ENCODE peak calls at places on chromosomes 16 and 17, in four cellular contexts. One of them, this sample, is unnamed.

GRCh38 chr16:85136705-85137322 is 24.5 kb upstream of the CIBAR2 start:
- DNase-seq in aorta: no peak
- DNase-seq in PC-9: no peak
- DNase-seq in HCT116: no peak
- DNase-seq in this sample: peak; percentile 52

GRCh38 chr17:46072998-46073397 is 73.9 kb downstream of the STH start:
- DNase-seq in aorta: no peak
- DNase-seq in PC-9: no peak
- DNase-seq in HCT116: no peak
- DNase-seq in this sample: no peak

GRCh38 chr16:85503642-85504224 is 109.4 kb upstream of the GSE1 start:
- DNase-seq in PC-9: no peak
- DNase-seq in HCT116: no peak
- DNase-seq in aorta: no peak
- DNase-seq in this sample: no peak

GRCh38 chr17:66167189-66167815 is 24.6 kb downstream of the CEP112 start:
- DNase-seq in PC-9: no peak
- DNase-seq in HCT116: no peak
- DNase-seq in aorta: no peak
- DNase-seq in this sample: no peak

GRCh38 chr17:1070411-1070810 is 73.5 kb downstream of the TIMM22 start:
- DNase-seq in HCT116: no peak
- DNase-seq in aorta: peak; percentile 68
- DNase-seq in PC-9: no peak
- DNase-seq in this sample: no peak

GRCh38 chr17:64771980-64772844 is 110.1 kb upstream of the SMURF2 start:
- DNase-seq in aorta: no peak
- DNase-seq in PC-9: no peak
- DNase-seq in HCT116: no peak
- DNase-seq in this sample: no peak

GRCh38 chr17:8052256-8053252 is 13.7 kb downstream of the ALOX15B start:
- DNase-seq in PC-9: no peak
- DNase-seq in HCT116: no peak
- DNase-seq in aorta: peak; percentile 32
- DNase-seq in this sample: no peak

GRCh38 chr16:75305364-75306101 is 54.1 kb upstream of the BCAR1 start:
- DNase-seq in HCT116: peak; percentile 100
- DNase-seq in PC-9: peak; percentile 85
- DNase-seq in aorta: peak; percentile 90
- DNase-seq in this sample: peak; percentile 40

GRCh38 chr17:40500709-40501108 is 714 bp downstream of the TNS4 start:
- DNase-seq in HCT116: no peak
- DNase-seq in PC-9: no peak
- DNase-seq in aorta: peak; percentile 46
- DNase-seq in this sample: no peak

GRCh38 chr17:29835438-29836351 is 94.3 kb downstream of the SSH2 start:
- DNase-seq in aorta: no peak
- DNase-seq in HCT116: no peak
- DNase-seq in PC-9: no peak
- DNase-seq in this sample: no peak

GRCh38 chr16:75193730-75194444 is 13.1 kb downstream of the CTRB2 start:
- DNase-seq in aorta: peak; percentile 33
- DNase-seq in PC-9: no peak
- DNase-seq in HCT116: no peak
- DNase-seq in this sample: no peak

GRCh38 chr16:27318399-27319256 is 4.9 kb downstream of the IL4R start:
- DNase-seq in PC-9: peak; percentile 63
- DNase-seq in aorta: peak; percentile 69
- DNase-seq in HCT116: no peak
- DNase-seq in this sample: peak; percentile 47

GRCh38 chr17:16584273-16584995 is 15.4 kb upstream of the ZNF287 start:
- DNase-seq in aorta: peak; percentile 98
- DNase-seq in PC-9: peak; percentile 95
- DNase-seq in HCT116: no peak
- DNase-seq in this sample: peak; percentile 94

GRCh38 chr16:27398894-27399853 is 2.8 kb upstream of the IL21R start:
- DNase-seq in HCT116: no peak
- DNase-seq in PC-9: no peak
- DNase-seq in aorta: no peak
- DNase-seq in this sample: no peak

GRCh38 chr17:29390856-29391631 is 881 bp downstream of the TAOK1 start:
- DNase-seq in PC-9: peak; percentile 7
- DNase-seq in HCT116: no peak
- DNase-seq in aorta: peak; percentile 77
- DNase-seq in this sample: peak; percentile 22

GRCh38 chr16:49737541-49737940 is 118.4 kb downstream of the ZNF423 start:
- DNase-seq in aorta: no peak
- DNase-seq in PC-9: no peak
- DNase-seq in HCT116: no peak
- DNase-seq in this sample: no peak

GRCh38 chr17:13353590-13353989 is 248.1 kb downstream of the HS3ST3A1 start:
- DNase-seq in HCT116: no peak
- DNase-seq in aorta: no peak
- DNase-seq in PC-9: no peak
- DNase-seq in this sample: peak; percentile 28

GRCh38 chr17:35540589-35541404 is 3.3 kb upstream of the SLFN12L start:
- DNase-seq in PC-9: peak; percentile 3
- DNase-seq in aorta: no peak
- DNase-seq in HCT116: no peak
- DNase-seq in this sample: peak; percentile 31

GRCh38 chr17:46150216-46150963 is 42.8 kb downstream of the KANSL1 start:
- DNase-seq in HCT116: no peak
- DNase-seq in PC-9: no peak
- DNase-seq in aorta: no peak
- DNase-seq in this sample: no peak

GRCh38 chr16:17290237-17290636 is 180.5 kb downstream of the XYLT1 start:
- DNase-seq in PC-9: no peak
- DNase-seq in HCT116: no peak
- DNase-seq in aorta: no peak
- DNase-seq in this sample: no peak

GRCh38 chr17:74513987-74514631 is 17.2 kb downstream of the CD300LB start:
- DNase-seq in HCT116: peak; percentile 88
- DNase-seq in PC-9: peak; percentile 11
- DNase-seq in aorta: no peak
- DNase-seq in this sample: no peak

GRCh38 chr16:8905168-8905762 is 23.1 kb downstream of the LITAFD start:
- DNase-seq in HCT116: peak; percentile 19
- DNase-seq in PC-9: peak; percentile 17
- DNase-seq in aorta: no peak
- DNase-seq in this sample: no peak

GRCh38 chr16:88686439-88687253 is at the start of gene SNAI3:
- DNase-seq in aorta: peak; percentile 88
- DNase-seq in PC-9: peak; percentile 94
- DNase-seq in HCT116: peak; percentile 51
- DNase-seq in this sample: peak; percentile 85

GRCh38 chr17:27496005-27496404 is 39.8 kb downstream of the KSR1 start:
- DNase-seq in PC-9: no peak
- DNase-seq in aorta: peak; percentile 24
- DNase-seq in HCT116: no peak
- DNase-seq in this sample: no peak

GRCh38 chr17:48745381-48746275 is 17.1 kb upstream of the HOXB13 start:
- DNase-seq in HCT116: no peak
- DNase-seq in aorta: peak; percentile 22
- DNase-seq in PC-9: no peak
- DNase-seq in this sample: no peak

GRCh38 chr17:17582372-17582771 is 9.1 kb downstream of the PEMT start:
- DNase-seq in aorta: no peak
- DNase-seq in PC-9: no peak
- DNase-seq in HCT116: no peak
- DNase-seq in this sample: no peak

GRCh38 chr17:8741366-8741765 is 3.3 kb downstream of the CCDC42 start:
- DNase-seq in HCT116: no peak
- DNase-seq in aorta: no peak
- DNase-seq in PC-9: no peak
- DNase-seq in this sample: no peak

GRCh38 chr17:9959377-9959981 is 54.4 kb upstream of the RCVRN start:
- DNase-seq in PC-9: peak; percentile 27
- DNase-seq in HCT116: peak; percentile 28
- DNase-seq in aorta: no peak
- DNase-seq in this sample: no peak

GRCh38 chr16:3171181-3171854 is 16.7 kb upstream of the OR1F1 start:
- DNase-seq in aorta: peak; percentile 55
- DNase-seq in PC-9: peak; percentile 52
- DNase-seq in HCT116: no peak
- DNase-seq in this sample: no peak

GRCh38 chr16:84614075-84614474 is 3.8 kb downstream of the COTL1 start:
- DNase-seq in PC-9: no peak
- DNase-seq in aorta: no peak
- DNase-seq in HCT116: no peak
- DNase-seq in this sample: no peak

GRCh38 chr17:59327136-59327878 is 4.1 kb upstream of the YPEL2 start:
- DNase-seq in aorta: no peak
- DNase-seq in PC-9: no peak
- DNase-seq in HCT116: no peak
- DNase-seq in this sample: no peak

GRCh38 chr16:90022209-90023077 is 3.2 kb upstream of the DBNDD1 start:
- DNase-seq in HCT116: peak; percentile 87
- DNase-seq in PC-9: peak; percentile 94
- DNase-seq in aorta: peak; percentile 98
- DNase-seq in this sample: peak; percentile 92

GRCh38 chr17:45147581-45148182 is 593 bp upstream of the HEXIM1 start:
- DNase-seq in HCT116: peak; percentile 95
- DNase-seq in aorta: peak; percentile 93
- DNase-seq in PC-9: peak; percentile 71
- DNase-seq in this sample: peak; percentile 80

GRCh38 chr16:62977876-62978275 is 941.6 kb upstream of the CDH8 start:
- DNase-seq in HCT116: no peak
- DNase-seq in PC-9: no peak
- DNase-seq in aorta: no peak
- DNase-seq in this sample: no peak

GRCh38 chr16:1946495-1947368 is 3.7 kb upstream of the MSRB1 start:
- DNase-seq in HCT116: no peak
- DNase-seq in PC-9: no peak
- DNase-seq in aorta: peak; percentile 73
- DNase-seq in this sample: no peak

GRCh38 chr17:27644586-27644985 is 13.6 kb downstream of the LGALS9 start:
- DNase-seq in PC-9: no peak
- DNase-seq in aorta: no peak
- DNase-seq in HCT116: no peak
- DNase-seq in this sample: peak; percentile 48

GRCh38 chr16:86669285-86669805 is 91.0 kb downstream of the FOXL1 start:
- DNase-seq in aorta: no peak
- DNase-seq in PC-9: no peak
- DNase-seq in HCT116: no peak
- DNase-seq in this sample: no peak

GRCh38 chr16:86669937-86670772 is 91.8 kb downstream of the FOXL1 start:
- DNase-seq in PC-9: no peak
- DNase-seq in HCT116: no peak
- DNase-seq in aorta: peak; percentile 81
- DNase-seq in this sample: peak; percentile 66

GRCh38 chr16:86665929-86666328 is 87.6 kb downstream of the FOXL1 start:
- DNase-seq in aorta: no peak
- DNase-seq in PC-9: no peak
- DNase-seq in HCT116: no peak
- DNase-seq in this sample: no peak

GRCh38 chr16:86667035-86667434 is 88.7 kb downstream of the FOXL1 start:
- DNase-seq in aorta: no peak
- DNase-seq in HCT116: no peak
- DNase-seq in PC-9: no peak
- DNase-seq in this sample: peak; percentile 66

GRCh38 chr16:86668136-86668535 is 89.8 kb downstream of the FOXL1 start:
- DNase-seq in PC-9: no peak
- DNase-seq in aorta: no peak
- DNase-seq in HCT116: peak; percentile 71
- DNase-seq in this sample: no peak
- H3K27ac ChIP-seq in PC-9: no peak overlapping the region
- H3K27ac ChIP-seq in aorta: no peak overlapping the region
- H3K27ac ChIP-seq in HCT116: no peak overlapping the region
- H3K27ac ChIP-seq in this sample: peak overlapping the region; percentile 81

DNA sequence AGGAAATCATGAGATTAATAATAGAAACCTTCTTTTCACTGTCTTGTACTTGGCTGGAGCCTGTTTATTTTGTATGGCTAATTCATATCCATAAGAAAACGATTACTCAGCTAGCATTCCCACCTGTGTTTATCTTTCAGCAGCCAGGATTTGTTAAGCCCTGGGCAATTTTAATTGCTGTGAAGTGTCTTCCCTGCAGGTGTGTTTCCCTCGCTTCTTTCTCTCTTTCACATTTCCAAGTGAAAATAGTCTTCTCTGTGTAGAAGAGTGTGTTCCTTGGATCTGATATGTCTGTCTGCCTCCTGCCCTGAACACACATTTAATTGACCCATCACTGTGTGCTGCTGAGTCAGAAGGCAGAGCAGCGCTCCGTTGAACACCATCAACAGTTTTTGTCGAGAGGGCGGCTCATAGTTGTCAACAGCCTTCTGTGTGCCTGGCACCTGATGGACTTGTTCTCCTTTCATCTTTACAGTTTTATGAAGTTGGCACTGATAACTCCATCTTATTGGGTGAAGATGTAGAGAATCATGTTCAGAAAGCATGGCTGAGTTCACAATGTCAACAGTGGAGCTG is 83.2 kb downstream of the SPECC1 start:
- DNase-seq in HCT116: no peak
- DNase-seq in aorta: no peak
- DNase-seq in PC-9: no peak
- DNase-seq in this sample: no peak
- H3K9me3 ChIP-seq in HCT116: no peaks in the 10 kb centered on the region
- H3K9me3 ChIP-seq in aorta: no peaks in the 10 kb centered on the region
- H3K9me3 ChIP-seq in PC-9: no peaks in the 10 kb centered on the region
- H3K9me3 ChIP-seq in this sample: no peaks in the 10 kb centered on the region

DNA sequence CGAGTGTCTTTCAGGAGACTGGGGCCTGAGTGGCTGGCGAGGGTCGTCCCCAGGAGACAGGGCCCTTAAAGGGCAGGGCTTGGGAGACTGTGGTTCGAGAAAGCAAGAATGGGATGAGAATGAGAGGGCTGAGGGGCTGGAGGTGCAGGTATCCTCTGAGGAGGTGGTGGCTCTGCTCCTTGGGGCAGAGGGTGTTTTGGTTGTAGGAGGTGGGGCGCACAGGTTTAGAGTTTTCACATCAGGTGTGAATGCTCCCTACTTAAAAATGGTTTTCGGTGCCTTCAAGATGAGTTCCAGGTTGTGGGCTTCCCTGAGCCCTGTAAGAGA is 430 bp downstream of the BCAS3 start:
- DNase-seq in aorta: no peak
- DNase-seq in HCT116: no peak
- DNase-seq in PC-9: no peak
- DNase-seq in this sample: no peak
- H3K27ac ChIP-seq in aorta: peak overlapping the region; percentile 4
- H3K27ac ChIP-seq in HCT116: peak overlapping the region; percentile 11
- H3K27ac ChIP-seq in PC-9: no peak overlapping the region
- H3K27ac ChIP-seq in this sample: peak overlapping the region; percentile 85

GRCh38 chr17:83180264-83180995 is 101.0 kb downstream of the METRNL start:
- DNase-seq in HCT116: no peak
- DNase-seq in aorta: peak; percentile 68
- DNase-seq in PC-9: no peak
- DNase-seq in this sample: no peak
- H3K9me3 ChIP-seq in HCT116: no peaks in the 10 kb centered on the region
- H3K9me3 ChIP-seq in aorta: no peaks in the 10 kb centered on the region
- H3K9me3 ChIP-seq in PC-9: no peaks in the 10 kb centered on the region
- H3K9me3 ChIP-seq in this sample: no peaks in the 10 kb centered on the region